ENCODE peak calls at places on chromosome X, in seven cellular contexts. A is HFF-Myc, K is HFFc6, O is CD14-positive monocyte, J is MCF 10A, V is A549, U is endodermal cell. N is an unnamed sample.

GRCh38 chrX:135974279-135974856 is 580 bp upstream of the MMGT1 start:
- DNase-seq in A (no peak), K (peak), O (no peak), J (peak), V (peak), U (peak), N (peak)

GRCh38 chrX:130170752-130171445 is 863 bp upstream of the RAB33A start:
- DNase-seq in A (no peak), K (no peak), O (peak), J (no peak), V (peak), U (peak), N (no peak)

GRCh38 chrX:153526801-153527599 is 9.6 kb downstream of the ATP2B3 start:
- DNase-seq in A (no peak), K (no peak), O (no peak), J (no peak), V (no peak), U (no peak), N (no peak)

GRCh38 chrX:118420462-118420861 is 74.6 kb downstream of the WDR44 start:
- DNase-seq in A (no peak), K (no peak), O (no peak), J (peak), V (no peak), U (no peak), N (peak)

GRCh38 chrX:78103656-78104446 is at the start of gene PGK1:
- DNase-seq in A (peak), K (peak), O (peak), J (peak), V (peak), U (peak), N (peak)

GRCh38 chrX:129875669-129876068 is 30.3 kb upstream of the UTP14A start:
- DNase-seq in A (peak), K (peak), O (no peak), J (peak), V (no peak), U (no peak), N (peak)

GRCh38 chrX:123943074-123943473 is 18.4 kb upstream of the STAG2 start:
- DNase-seq in A (no peak), K (no peak), O (no peak), J (no peak), V (no peak), U (no peak), N (no peak)

GRCh38 chrX:7202206-7202605 is 54.3 kb upstream of the PUDP start:
- DNase-seq in A (no peak), K (no peak), O (no peak), J (no peak), V (no peak), U (no peak), N (no peak)

GRCh38 chrX:36868592-36868991 is 139.6 kb upstream of the FAM47C start:
- DNase-seq in A (no peak), K (no peak), O (no peak), J (no peak), V (no peak), U (no peak), N (no peak)

GRCh38 chrX:129876734-129877395 is 29.1 kb upstream of the UTP14A start:
- DNase-seq in A (peak), K (peak), O (no peak), J (no peak), V (peak), U (peak), N (peak)

GRCh38 chrX:27884654-27885053 is 76.9 kb downstream of the MAGEB10 start:
- DNase-seq in A (no peak), K (no peak), O (no peak), J (no peak), V (no peak), U (peak), N (no peak)

GRCh38 chrX:154321152-154321551 is 25.6 kb downstream of the TKTL1 start:
- DNase-seq in A (no peak), K (no peak), O (no peak), J (no peak), V (no peak), U (no peak), N (no peak)

GRCh38 chrX:34624416-34624815 is 32.7 kb downstream of the TMEM47 start:
- DNase-seq in A (no peak), K (no peak), O (no peak), J (no peak), V (no peak), U (no peak), N (no peak)

GRCh38 chrX:131262738-131263679 is 26.1 kb downstream of the IGSF1 start:
- DNase-seq in A (no peak), K (no peak), O (no peak), J (peak), V (peak), U (peak), N (no peak)

DNA sequence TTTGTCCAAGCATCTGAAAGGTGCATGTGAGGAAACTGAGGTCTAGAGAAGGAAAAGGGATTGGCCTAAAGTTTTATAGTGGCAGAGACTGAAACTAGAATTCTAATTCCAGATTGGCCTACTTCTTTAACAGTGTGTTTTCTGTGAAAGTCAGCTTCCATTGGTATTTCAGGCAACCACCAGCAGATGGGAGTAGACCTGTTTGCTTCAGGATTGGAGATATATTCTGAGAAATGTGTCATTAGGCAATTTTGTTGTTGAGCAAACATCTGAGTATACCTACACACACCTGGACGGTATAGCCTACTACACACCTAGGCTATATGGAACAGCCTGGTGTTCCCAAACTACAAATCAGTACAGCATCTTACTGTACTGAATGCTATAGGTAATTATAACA is 207.3 kb upstream of the RADX start:
- DNase-seq in A (no peak), K (no peak), O (no peak), J (peak), V (no peak), U (no peak), N (no peak)
- TF ChIP-seq CTCF in A (no peak), K (no peak), O (no peak), J (peak), V (no peak), U (peak), N (no peak)

DNA sequence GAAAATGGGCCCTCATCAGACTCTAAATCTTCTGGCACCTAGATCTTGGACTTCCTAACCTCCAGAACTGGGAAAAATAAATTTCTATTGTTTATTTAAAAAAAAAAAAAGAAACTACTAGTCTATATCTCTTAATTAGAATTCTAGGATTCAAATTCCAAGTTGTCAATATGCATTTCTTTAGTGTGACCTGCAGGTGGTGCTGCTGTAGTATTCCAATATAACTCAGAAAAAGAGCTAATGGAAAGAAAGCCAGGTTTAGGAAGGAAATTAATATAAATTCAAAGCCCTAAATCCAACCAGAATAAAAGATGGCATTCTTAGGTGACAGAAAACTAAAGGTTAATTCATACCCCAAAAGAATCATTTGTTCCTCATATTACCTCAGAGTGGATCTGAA is 80.0 kb upstream of the NALF2 start:
- DNase-seq in A (no peak), K (no peak), O (no peak), J (peak), V (peak), U (peak), N (no peak)
- TF ChIP-seq CTCF in A (peak), K (peak), O (no peak), J (peak), V (peak), U (peak), N (peak)

GRCh38 chrX:31440546-31440945 is 368.7 kb upstream of the FTHL17 start:
- DNase-seq in A (no peak), K (peak), O (no peak), J (no peak), V (no peak), U (no peak), N (no peak)
- TF ChIP-seq CTCF in A (no peak), K (no peak), O (no peak), J (no peak), V (no peak), U (no peak), N (no peak)

DNA sequence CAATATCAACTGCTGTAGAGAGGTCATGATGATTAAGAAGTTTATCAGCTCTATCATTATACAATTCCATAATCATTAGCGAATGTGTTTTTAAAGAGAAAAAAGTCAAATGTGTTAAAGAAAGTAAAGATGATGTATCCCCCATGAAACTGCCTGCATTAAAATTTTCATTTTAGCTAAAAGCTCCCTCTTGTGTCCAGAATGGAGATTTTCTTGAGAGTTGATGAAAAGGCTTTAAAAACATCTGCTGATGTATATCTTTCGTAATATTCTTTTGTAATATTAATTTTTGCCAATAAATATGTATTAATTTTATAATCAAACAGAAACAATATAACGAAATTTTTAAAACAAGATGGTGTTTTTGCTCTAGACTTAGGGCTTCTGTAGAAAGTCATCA is 52.1 kb upstream of the LHFPL1 start:
- DNase-seq in A (no peak), K (no peak), O (no peak), J (no peak), V (no peak), U (no peak), N (no peak)
- TF ChIP-seq CTCF in A (no peak), K (no peak), O (peak), J (peak), V (no peak), U (peak), N (peak)

GRCh38 chrX:17839269-17839668 is 21.8 kb downstream of the RAI2 start:
- DNase-seq in A (no peak), K (no peak), O (no peak), J (no peak), V (no peak), U (peak), N (no peak)
- TF ChIP-seq CTCF in A (no peak), K (no peak), O (no peak), J (no peak), V (no peak), U (peak), N (no peak)

GRCh38 chrX:134525086-134525792 is 65.3 kb downstream of the HPRT1 start:
- DNase-seq in A (no peak), K (no peak), O (no peak), J (no peak), V (no peak), U (no peak), N (no peak)

GRCh38 chrX:134526399-134526798 is 66.4 kb downstream of the HPRT1 start:
- DNase-seq in A (no peak), K (no peak), O (no peak), J (no peak), V (no peak), U (no peak), N (no peak)

GRCh38 chrX:134524181-134524580 is 64.2 kb downstream of the HPRT1 start:
- DNase-seq in A (no peak), K (no peak), O (no peak), J (no peak), V (no peak), U (no peak), N (no peak)

GRCh38 chrX:134520860-134521390 is 61.0 kb downstream of the HPRT1 start:
- DNase-seq in A (peak), K (peak), O (no peak), J (peak), V (peak), U (peak), N (no peak)
- TF ChIP-seq CTCF in A (peak), K (peak), O (peak), J (peak), V (peak), U (peak), N (peak)

GRCh38 chrX:39600222-39600621 is 497.5 kb downstream of the BCOR start:
- DNase-seq in A (no peak), K (no peak), O (no peak), J (no peak), V (no peak), U (no peak), N (no peak)

GRCh38 chrX:39599339-39599738 is 498.4 kb downstream of the BCOR start:
- DNase-seq in A (no peak), K (no peak), O (no peak), J (no peak), V (no peak), U (no peak), N (no peak)

GRCh38 chrX:39595977-39596376 is 501.8 kb downstream of the BCOR start:
- DNase-seq in A (no peak), K (no peak), O (no peak), J (no peak), V (no peak), U (no peak), N (no peak)

GRCh38 chrX:39592776-39593175 is 505.0 kb downstream of the BCOR start:
- DNase-seq in A (no peak), K (no peak), O (no peak), J (peak), V (no peak), U (no peak), N (no peak)

GRCh38 chrX:39596437-39596836 is 501.3 kb downstream of the BCOR start:
- DNase-seq in A (no peak), K (no peak), O (no peak), J (no peak), V (no peak), U (no peak), N (no peak)
- TF ChIP-seq CTCF in A (no peak), K (no peak), O (no peak), J (no peak), V (no peak), U (no peak), N (no peak)

GRCh38 chrX:21375795-21376069 is 1.5 kb downstream of the CNKSR2 start:
- DNase-seq in A (no peak), K (no peak), O (no peak), J (no peak), V (peak), U (peak), N (no peak)
- TF ChIP-seq CTCF in A (no peak), K (no peak), O (no peak), J (no peak), V (no peak), U (peak), N (no peak)

DNA sequence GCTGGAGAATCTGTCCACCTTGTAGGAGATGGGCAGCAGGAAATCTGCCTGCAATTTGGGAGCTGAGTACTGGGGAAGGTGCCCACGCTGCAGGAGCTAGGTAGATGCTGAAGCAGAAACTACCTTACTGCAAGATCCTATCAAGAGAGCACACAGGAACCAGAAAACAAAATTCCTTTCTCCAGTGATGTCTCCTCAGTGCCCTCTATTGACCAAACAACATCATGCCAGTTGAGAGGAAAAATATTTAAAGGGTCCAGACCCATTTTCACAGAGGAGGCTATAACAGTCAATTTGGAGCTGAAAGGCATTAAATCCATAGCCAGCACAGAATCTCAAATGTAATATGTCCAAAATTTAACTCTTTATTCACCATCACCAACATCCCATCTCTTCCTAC is 406.8 kb downstream of the SLITRK2 start:
- DNase-seq in A (no peak), K (no peak), O (no peak), J (peak), V (no peak), U (peak), N (no peak)
- TF ChIP-seq CTCF in A (no peak), K (no peak), O (no peak), J (peak), V (no peak), U (peak), N (no peak)

DNA sequence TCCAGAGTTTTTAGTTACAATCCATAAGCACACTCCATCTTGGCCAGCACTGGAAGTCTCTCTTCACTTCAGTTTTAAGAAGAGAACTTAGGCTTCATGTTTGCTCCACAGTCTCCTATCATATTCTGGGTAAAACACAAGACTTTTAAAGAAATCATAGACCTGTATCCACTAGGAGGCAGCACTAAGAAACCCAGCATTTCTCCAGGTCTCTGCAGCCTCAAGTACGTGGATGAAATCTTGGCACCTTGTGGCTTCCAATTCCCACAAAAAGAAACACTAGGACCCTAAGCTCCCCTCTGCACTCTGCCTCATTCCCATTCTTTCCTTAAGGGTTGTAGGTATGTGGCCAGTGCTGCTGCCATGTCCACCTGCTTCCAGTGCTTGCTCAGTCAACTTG is 367.3 kb upstream of the CASK start:
- DNase-seq in A (no peak), K (no peak), O (no peak), J (peak), V (peak), U (peak), N (no peak)
- TF ChIP-seq CTCF in A (no peak), K (no peak), O (no peak), J (peak), V (no peak), U (peak), N (no peak)

N was measured in AG09319.